ENCODE peak calls at places on chromosomes 12 and 14, in four cellular contexts. One of them, this sample, is unnamed.

GRCh38 chr12:132266370-132266769 is 63.0 kb downstream of the GALNT9 start:
- DNase-seq in transverse colon: no peak
- DNase-seq in K562: no peak
- DNase-seq in testis: no peak
- DNase-seq in this sample: no peak

GRCh38 chr12:124273630-124274029 is 21.3 kb upstream of the RFLNA start:
- DNase-seq in transverse colon: no peak
- DNase-seq in K562: peak
- DNase-seq in testis: no peak
- DNase-seq in this sample: peak

GRCh38 chr12:106585862-106586534 is 3.2 kb downstream of the RFX4 start:
- DNase-seq in transverse colon: no peak
- DNase-seq in K562: no peak
- DNase-seq in testis: no peak
- DNase-seq in this sample: no peak

GRCh38 chr14:102544745-102545460 is 35.3 kb upstream of the ANKRD9 start:
- DNase-seq in transverse colon: peak
- DNase-seq in K562: no peak
- DNase-seq in testis: no peak
- DNase-seq in this sample: no peak

GRCh38 chr12:125518074-125518473 is 452.8 kb downstream of the AACS start:
- DNase-seq in transverse colon: no peak
- DNase-seq in K562: no peak
- DNase-seq in testis: peak
- DNase-seq in this sample: no peak

GRCh38 chr12:130504110-130504835 is 166.6 kb downstream of the PIWIL1 start:
- DNase-seq in transverse colon: no peak
- DNase-seq in K562: no peak
- DNase-seq in testis: no peak
- DNase-seq in this sample: no peak

GRCh38 chr12:117900561-117900960 is 68.2 kb downstream of the KSR2 start:
- DNase-seq in transverse colon: no peak
- DNase-seq in K562: no peak
- DNase-seq in testis: no peak
- DNase-seq in this sample: peak

GRCh38 chr14:102481791-102482238 is 27.8 kb downstream of the ANKRD9 start:
- DNase-seq in transverse colon: no peak
- DNase-seq in K562: no peak
- DNase-seq in testis: no peak
- DNase-seq in this sample: peak

GRCh38 chr12:42643881-42644579 is 54.5 kb upstream of the PRICKLE1 start:
- DNase-seq in transverse colon: no peak
- DNase-seq in K562: no peak
- DNase-seq in testis: no peak
- DNase-seq in this sample: no peak

GRCh38 chr12:93565760-93566159 is 6.7 kb upstream of the SOCS2 start:
- DNase-seq in transverse colon: no peak
- DNase-seq in K562: no peak
- DNase-seq in testis: no peak
- DNase-seq in this sample: no peak

GRCh38 chr12:116018282-116018681 is 259.2 kb downstream of the MED13L start:
- DNase-seq in transverse colon: no peak
- DNase-seq in K562: no peak
- DNase-seq in testis: no peak
- DNase-seq in this sample: no peak

GRCh38 chr12:6635375-6635855 is 344 bp downstream of the LPAR5 start:
- DNase-seq in transverse colon: no peak
- DNase-seq in K562: peak
- DNase-seq in testis: no peak
- DNase-seq in this sample: no peak

GRCh38 chr12:101001669-101002068 is 207.1 kb downstream of the ANO4 start:
- DNase-seq in transverse colon: no peak
- DNase-seq in K562: no peak
- DNase-seq in testis: no peak
- DNase-seq in this sample: no peak

GRCh38 chr12:64104376-64104775 is 117.7 kb downstream of the KICS2 start:
- DNase-seq in transverse colon: peak
- DNase-seq in K562: no peak
- DNase-seq in testis: no peak
- DNase-seq in this sample: no peak

GRCh38 chr14:58276208-58276607 is 22.1 kb upstream of the ARID4A start:
- DNase-seq in transverse colon: no peak
- DNase-seq in K562: no peak
- DNase-seq in testis: no peak
- DNase-seq in this sample: no peak

GRCh38 chr14:58270628-58271027 is 26.0 kb downstream of the PSMA3 start:
- DNase-seq in transverse colon: no peak
- DNase-seq in K562: no peak
- DNase-seq in testis: no peak
- DNase-seq in this sample: no peak

GRCh38 chr14:58272589-58273372 is 25.6 kb upstream of the ARID4A start:
- DNase-seq in transverse colon: no peak
- DNase-seq in K562: no peak
- DNase-seq in testis: no peak
- DNase-seq in this sample: no peak

GRCh38 chr14:58278177-58278576 is 20.2 kb upstream of the ARID4A start:
- DNase-seq in transverse colon: no peak
- DNase-seq in K562: no peak
- DNase-seq in testis: no peak
- DNase-seq in this sample: no peak

GRCh38 chr14:58275527-58276190 is 22.7 kb upstream of the ARID4A start:
- DNase-seq in transverse colon: no peak
- DNase-seq in K562: no peak
- DNase-seq in testis: no peak
- DNase-seq in this sample: no peak
- TF ChIP-seq POLR2A in transverse colon: no peak
- TF ChIP-seq POLR2A in K562: no peak
- TF ChIP-seq POLR2A in testis: no peak
- TF ChIP-seq POLR2A in this sample: no peak

GRCh38 chr14:73757876-73758391 is 43.8 kb upstream of the PNMA1 start:
- DNase-seq in transverse colon: no peak
- DNase-seq in K562: no peak
- DNase-seq in testis: no peak
- DNase-seq in this sample: no peak
- TF ChIP-seq POLR2A in transverse colon: no peak
- TF ChIP-seq POLR2A in K562: peak
- TF ChIP-seq POLR2A in testis: no peak
- TF ChIP-seq POLR2A in this sample: no peak

GRCh38 chr14:75985618-75986438 is at the start of gene IFT43:
- DNase-seq in transverse colon: peak
- DNase-seq in K562: peak
- DNase-seq in testis: peak
- DNase-seq in this sample: peak
- TF ChIP-seq POLR2A in transverse colon: peak
- TF ChIP-seq POLR2A in K562: no peak
- TF ChIP-seq POLR2A in testis: peak
- TF ChIP-seq POLR2A in this sample: no peak

GRCh38 chr14:105200641-105201040 is 19.5 kb upstream of the NUDT14 start:
- DNase-seq in transverse colon: no peak
- DNase-seq in K562: no peak
- DNase-seq in testis: no peak
- DNase-seq in this sample: no peak

GRCh38 chr14:105200074-105200473 is 19.0 kb upstream of the NUDT14 start:
- DNase-seq in transverse colon: no peak
- DNase-seq in K562: no peak
- DNase-seq in testis: no peak
- DNase-seq in this sample: no peak

GRCh38 chr14:105198588-105198987 is 17.5 kb upstream of the NUDT14 start:
- DNase-seq in transverse colon: no peak
- DNase-seq in K562: no peak
- DNase-seq in testis: no peak
- DNase-seq in this sample: no peak

GRCh38 chr14:105197274-105197673 is 16.2 kb upstream of the NUDT14 start:
- DNase-seq in transverse colon: no peak
- DNase-seq in K562: no peak
- DNase-seq in testis: no peak
- DNase-seq in this sample: no peak

GRCh38 chr14:105199093-105199492 is 18.0 kb upstream of the NUDT14 start:
- DNase-seq in transverse colon: no peak
- DNase-seq in K562: peak
- DNase-seq in testis: no peak
- DNase-seq in this sample: peak
- TF ChIP-seq POLR2A in transverse colon: no peak
- TF ChIP-seq POLR2A in K562: no peak
- TF ChIP-seq POLR2A in testis: no peak
- TF ChIP-seq POLR2A in this sample: no peak

DNA sequence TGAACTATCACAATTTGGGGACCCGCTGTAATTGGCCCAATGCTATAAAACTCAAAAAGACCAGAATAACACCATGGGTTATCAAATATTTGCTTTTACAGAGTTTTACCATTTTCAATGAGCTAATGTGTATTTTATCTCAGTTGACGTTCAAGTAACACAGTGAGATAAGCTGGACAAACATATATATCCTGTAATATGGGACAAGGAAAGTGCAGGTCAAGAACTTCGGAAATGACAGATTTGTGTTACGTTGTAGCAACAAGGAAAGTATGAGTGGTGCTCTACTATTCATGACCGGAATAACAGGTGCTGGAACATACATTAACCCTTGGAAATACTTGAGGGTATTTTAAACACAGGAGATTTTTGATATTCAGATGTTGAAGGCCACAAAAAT is 566.4 kb upstream of the FLRT2 start:
- DNase-seq in transverse colon: no peak
- DNase-seq in K562: no peak
- DNase-seq in testis: no peak
- DNase-seq in this sample: no peak
- TF ChIP-seq POLR2A in transverse colon: no peak
- TF ChIP-seq POLR2A in K562: no peak
- TF ChIP-seq POLR2A in testis: no peak
- TF ChIP-seq POLR2A in this sample: no peak

DNA sequence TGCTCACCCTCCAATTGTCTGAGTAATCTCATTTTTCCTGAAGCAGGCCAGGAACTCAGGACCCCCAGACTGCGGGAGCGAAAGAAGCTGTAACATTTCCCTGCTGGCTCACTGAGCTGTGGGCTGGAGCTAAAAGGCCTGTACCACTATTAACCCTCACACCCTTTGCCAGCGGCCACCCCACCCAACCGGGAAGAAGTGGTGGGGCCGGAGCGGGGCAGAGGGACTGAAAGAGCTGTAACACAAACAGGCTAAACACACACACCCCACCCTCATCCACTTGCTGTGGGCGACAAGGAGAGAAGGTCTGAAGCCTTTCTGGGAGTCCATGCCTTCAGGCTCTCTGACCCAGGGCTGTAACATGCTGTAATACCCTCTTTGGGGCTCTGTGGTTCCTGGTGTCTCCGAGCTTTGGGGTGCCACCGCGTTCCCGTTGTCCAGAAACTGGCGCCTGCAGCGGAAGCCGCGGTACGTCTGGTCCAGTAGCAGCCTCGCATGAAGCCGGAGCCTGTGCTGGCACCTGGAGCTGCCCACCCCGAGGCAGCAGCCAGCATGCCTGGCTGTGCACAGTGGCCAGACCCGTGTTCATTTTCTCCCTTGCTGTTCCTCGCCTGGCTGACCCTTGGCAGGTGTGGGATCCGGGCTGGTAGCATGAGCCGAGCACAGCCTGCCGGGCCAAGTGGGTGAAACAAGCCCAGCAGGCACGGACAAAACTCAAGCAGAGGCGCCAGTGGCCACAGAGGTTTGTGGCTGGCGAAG is 345.5 kb upstream of the MGAT4C start:
- DNase-seq in transverse colon: no peak
- DNase-seq in K562: no peak
- DNase-seq in testis: peak
- DNase-seq in this sample: no peak
- TF ChIP-seq POLR2A in transverse colon: no peak
- TF ChIP-seq POLR2A in K562: no peak
- TF ChIP-seq POLR2A in testis: no peak
- TF ChIP-seq POLR2A in this sample: no peak

DNA sequence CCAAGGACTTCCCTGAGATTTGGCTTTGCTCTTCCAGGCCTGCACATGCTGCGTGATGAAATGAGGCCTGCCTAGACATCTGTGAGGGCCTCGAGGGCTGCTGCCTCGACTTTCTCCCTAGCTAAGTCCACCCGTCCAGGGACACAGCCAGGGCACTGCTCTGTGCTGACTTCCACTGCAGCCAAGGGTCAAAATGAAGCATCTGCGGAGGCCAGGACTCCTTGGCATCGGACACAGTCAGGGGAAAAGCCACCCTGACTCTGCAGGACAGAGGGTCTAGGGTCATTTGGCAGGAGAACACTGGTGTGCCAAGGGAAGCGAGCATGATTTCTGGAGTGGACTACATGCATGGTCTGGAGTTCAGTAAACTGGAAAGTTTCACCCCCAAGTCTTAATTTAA is 10.7 kb downstream of the SLC25A47 start:
- DNase-seq in transverse colon: no peak
- DNase-seq in K562: no peak
- DNase-seq in testis: no peak
- DNase-seq in this sample: no peak
- TF ChIP-seq POLR2A in transverse colon: no peak
- TF ChIP-seq POLR2A in K562: no peak
- TF ChIP-seq POLR2A in testis: no peak
- TF ChIP-seq POLR2A in this sample: no peak

DNA sequence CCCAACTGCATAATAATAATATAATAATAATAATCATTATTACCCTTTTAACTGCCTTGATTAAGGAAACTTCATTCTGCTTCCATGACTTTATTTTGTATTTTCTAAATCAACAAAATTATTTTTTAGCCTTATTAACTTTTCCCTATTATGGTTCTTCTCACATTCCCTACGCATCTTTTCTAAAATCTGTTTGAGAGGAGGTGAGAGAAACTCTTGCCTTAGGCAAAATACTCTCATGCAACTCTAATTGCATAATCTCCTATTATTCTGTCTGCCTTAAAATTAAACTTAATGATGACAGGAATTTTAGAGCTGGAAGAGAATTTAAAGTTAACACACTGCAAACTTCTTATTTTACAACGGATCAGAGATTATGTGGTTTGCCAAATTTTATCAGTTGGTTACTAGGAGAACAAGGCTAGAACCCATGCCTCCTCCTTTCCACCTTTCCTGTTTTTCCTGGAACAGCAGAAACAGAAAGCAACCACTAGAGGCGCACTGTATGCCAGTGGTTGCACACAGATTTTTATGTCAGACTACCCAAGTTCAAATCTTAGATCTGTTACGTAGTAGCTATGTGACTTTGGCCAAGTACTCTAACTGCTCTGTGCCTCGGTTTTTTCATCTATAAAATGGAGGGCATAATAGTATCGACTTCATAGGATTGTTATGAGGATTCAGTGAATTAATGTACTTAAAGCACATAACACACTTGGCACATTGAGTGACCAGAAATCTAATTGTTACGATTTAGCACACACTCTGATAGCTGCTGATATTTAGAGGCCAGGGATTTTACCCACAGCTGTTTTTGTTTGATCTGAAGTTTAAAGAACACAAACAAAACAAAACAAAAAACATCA is 4.4 kb upstream of the BRMS1L start:
- DNase-seq in transverse colon: no peak
- DNase-seq in K562: peak
- DNase-seq in testis: no peak
- DNase-seq in this sample: peak
- TF ChIP-seq POLR2A in transverse colon: no peak
- TF ChIP-seq POLR2A in K562: no peak
- TF ChIP-seq POLR2A in testis: no peak
- TF ChIP-seq POLR2A in this sample: no peak

GRCh38 chr14:38775986-38776385 is 327.0 kb downstream of the SEC23A start:
- DNase-seq in transverse colon: no peak
- DNase-seq in K562: no peak
- DNase-seq in testis: no peak
- DNase-seq in this sample: no peak

GRCh38 chr14:38774162-38774561 is 328.9 kb downstream of the SEC23A start:
- DNase-seq in transverse colon: no peak
- DNase-seq in K562: no peak
- DNase-seq in testis: no peak
- DNase-seq in this sample: no peak

GRCh38 chr14:38777401-38777800 is 325.6 kb downstream of the SEC23A start:
- DNase-seq in transverse colon: no peak
- DNase-seq in K562: no peak
- DNase-seq in testis: no peak
- DNase-seq in this sample: no peak
- TF ChIP-seq POLR2A in transverse colon: no peak
- TF ChIP-seq POLR2A in K562: no peak
- TF ChIP-seq POLR2A in testis: no peak
- TF ChIP-seq POLR2A in this sample: no peak

This sample was measured in H54.